ENCODE peak calls at places on chromosomes 12 and 14, in ten cellular contexts. M, D, O, Q, P, T, H, Z, U and Y are unnamed samples.
A peak's percentile ranks its signal among the peaks of the same experiment; 100 is the strongest.

GRCh38 chr14:105474478-105475268 is at the start of gene CRIP2:
- DNase-seq in H (peak; percentile 90), Q (no peak), O (peak; percentile 73), M (no peak), D (no peak), Z (peak; percentile 89), P (no peak), U (peak; percentile 95), T (peak; percentile 77), Y (peak; percentile 57)

GRCh38 chr12:32307352-32307751 is 92.0 kb upstream of the FGD4 start:
- DNase-seq in T (no peak), M (no peak), P (no peak), Q (no peak), D (no peak), Z (no peak), U (no peak), H (no peak), O (no peak), Y (no peak)

GRCh38 chr12:49347307-49348237 is 884 bp downstream of the DNAJC22 start:
- DNase-seq in H (peak; percentile 92), U (peak; percentile 95), Q (no peak), O (peak; percentile 89), M (peak; percentile 53), T (peak; percentile 81), Z (peak; percentile 81), P (no peak), D (peak; percentile 17), Y (peak; percentile 74)

GRCh38 chr14:104341532-104342434 is 203.4 kb downstream of the KIF26A start:
- DNase-seq in Q (no peak), O (peak; percentile 97), M (no peak), Z (peak; percentile 74), T (peak; percentile 50), P (peak; percentile 22), U (peak; percentile 39), H (peak; percentile 56), D (no peak), Y (no peak)

GRCh38 chr12:74660442-74660841 is 122.8 kb downstream of the ATXN7L3B start:
- DNase-seq in D (no peak), O (no peak), P (no peak), U (no peak), H (no peak), M (no peak), Q (no peak), T (no peak), Z (no peak), Y (no peak)

GRCh38 chr14:88987516-88987915 is 163.1 kb downstream of the TTC8 start:
- DNase-seq in Q (no peak), D (no peak), U (no peak), T (no peak), M (no peak), Z (no peak), P (no peak), H (no peak), O (no peak), Y (no peak)

GRCh38 chr12:117228239-117228638 is 38.0 kb upstream of the FBXO21 start:
- DNase-seq in P (no peak), D (no peak), O (no peak), Z (no peak), M (no peak), T (no peak), U (no peak), H (no peak), Q (no peak), Y (no peak)

GRCh38 chr12:6362383-6362782 is 13.0 kb downstream of the SCNN1A start:
- DNase-seq in D (no peak), P (no peak), M (no peak), H (no peak), O (no peak), Z (no peak), T (no peak), Q (no peak), U (no peak), Y (no peak)

GRCh38 chr12:50928392-50928791 is 24.0 kb upstream of the HIGD1C start:
- DNase-seq in U (no peak), Z (no peak), T (no peak), O (no peak), H (no peak), Q (no peak), P (no peak), M (no peak), D (no peak), Y (no peak)

GRCh38 chr12:105164068-105164467 is 56.5 kb downstream of the WASHC4 start:
- DNase-seq in P (no peak), M (no peak), Q (no peak), T (no peak), U (no peak), H (no peak), D (no peak), Z (peak; percentile 7), O (no peak), Y (no peak)

GRCh38 chr12:123076604-123077297 is 74.1 kb downstream of the PITPNM2 start:
- DNase-seq in H (peak; percentile 63), T (no peak), Z (no peak), P (no peak), D (no peak), M (no peak), U (no peak), O (no peak), Q (no peak), Y (peak; percentile 72)

GRCh38 chr12:85390281-85390680 is 110.3 kb downstream of the ALX1 start:
- DNase-seq in Z (no peak), O (no peak), Q (no peak), H (no peak), D (no peak), M (no peak), U (no peak), T (no peak), P (no peak), Y (no peak)

GRCh38 chr14:95659986-95660385 is 26.2 kb upstream of the TCL1B start:
- DNase-seq in H (no peak), M (no peak), P (no peak), U (no peak), Q (no peak), D (no peak), Z (no peak), T (no peak), O (no peak), Y (no peak)

GRCh38 chr14:74015965-74016364 is 3.1 kb downstream of the ENTPD5 start:
- DNase-seq in M (no peak), T (no peak), H (no peak), Z (no peak), D (no peak), Q (no peak), O (no peak), P (no peak), U (no peak), Y (no peak)

GRCh38 chr12:2212971-2213869 is 160.4 kb downstream of the CACNA1C start:
- DNase-seq in P (no peak), U (no peak), D (no peak), M (no peak), Z (peak; percentile 62), T (no peak), O (peak; percentile 15), Q (peak; percentile 12), H (no peak), Y (no peak)

GRCh38 chr12:92640686-92641085 is 62.1 kb upstream of the PLEKHG7 start:
- DNase-seq in Z (no peak), U (no peak), O (no peak), Q (no peak), H (no peak), T (no peak), P (peak; percentile 20), D (no peak), M (no peak), Y (no peak)

GRCh38 chr14:74552623-74553022 is 59.1 kb downstream of the ISCA2 start:
- DNase-seq in O (no peak), H (no peak), T (peak; percentile 88), Z (no peak), U (peak; percentile 72), P (no peak), D (no peak), M (no peak), Q (no peak), Y (no peak)

GRCh38 chr14:64196668-64197411 is 97.3 kb downstream of the ESR2 start:
- DNase-seq in D (no peak), M (no peak), O (peak; percentile 61), P (no peak), Z (peak; percentile 76), Q (peak; percentile 10), T (peak; percentile 70), H (peak; percentile 32), U (peak; percentile 74), Y (no peak)

GRCh38 chr12:123997033-123997822 is 24.2 kb downstream of the ZNF664 start:
- DNase-seq in U (no peak), Q (no peak), D (no peak), O (no peak), T (no peak), P (no peak), Z (no peak), M (no peak), H (no peak), Y (no peak)

GRCh38 chr14:50714452-50715073 is 46.5 kb upstream of the SAV1 start:
- DNase-seq in T (no peak), H (peak; percentile 51), O (peak; percentile 44), D (no peak), Q (no peak), M (peak; percentile 9), P (no peak), U (peak; percentile 74), Z (peak; percentile 54), Y (no peak)